ENCODE peak calls at places on chromosome 6, in nine cellular contexts. One of them, this sample, is unnamed.

GRCh38 chr6:135938588-135939215 is 87.2 kb downstream of the PDE7B start:
- DNase-seq in endothelial cell of umbilical vein: peak
- DNase-seq in posterior cingulate gyrus: no peak
- DNase-seq in T follicular helper cell: no peak
- DNase-seq in T-cell: no peak
- DNase-seq in mesenteric fat pad: no peak
- DNase-seq in NCI-H2029: no peak
- DNase-seq in NCI-H345: no peak
- DNase-seq in AG20443: peak
- DNase-seq in this sample: peak

GRCh38 chr6:20217900-20218299 is 5.6 kb upstream of the MBOAT1 start:
- DNase-seq in endothelial cell of umbilical vein: no peak
- DNase-seq in posterior cingulate gyrus: no peak
- DNase-seq in T follicular helper cell: no peak
- DNase-seq in T-cell: no peak
- DNase-seq in mesenteric fat pad: no peak
- DNase-seq in NCI-H2029: no peak
- DNase-seq in NCI-H345: no peak
- DNase-seq in AG20443: no peak
- DNase-seq in this sample: no peak

GRCh38 chr6:74137910-74138309 is 441.9 kb downstream of the CD109 start:
- DNase-seq in endothelial cell of umbilical vein: peak
- DNase-seq in posterior cingulate gyrus: no peak
- DNase-seq in T follicular helper cell: no peak
- DNase-seq in T-cell: no peak
- DNase-seq in mesenteric fat pad: no peak
- DNase-seq in NCI-H2029: no peak
- DNase-seq in NCI-H345: no peak
- DNase-seq in AG20443: peak
- DNase-seq in this sample: peak

GRCh38 chr6:71262914-71263313 is 25.7 kb upstream of the OGFRL1 start:
- DNase-seq in endothelial cell of umbilical vein: no peak
- DNase-seq in posterior cingulate gyrus: no peak
- DNase-seq in T follicular helper cell: no peak
- DNase-seq in T-cell: no peak
- DNase-seq in mesenteric fat pad: no peak
- DNase-seq in NCI-H2029: no peak
- DNase-seq in NCI-H345: no peak
- DNase-seq in AG20443: peak
- DNase-seq in this sample: no peak

GRCh38 chr6:124119591-124119990 is 315.9 kb downstream of the NKAIN2 start:
- DNase-seq in endothelial cell of umbilical vein: no peak
- DNase-seq in posterior cingulate gyrus: no peak
- DNase-seq in T follicular helper cell: no peak
- DNase-seq in T-cell: no peak
- DNase-seq in mesenteric fat pad: no peak
- DNase-seq in NCI-H2029: peak
- DNase-seq in NCI-H345: peak
- DNase-seq in AG20443: no peak
- DNase-seq in this sample: no peak

GRCh38 chr6:142510217-142510616 is 208.4 kb downstream of the ADGRG6 start:
- DNase-seq in endothelial cell of umbilical vein: no peak
- DNase-seq in posterior cingulate gyrus: no peak
- DNase-seq in T follicular helper cell: no peak
- DNase-seq in T-cell: no peak
- DNase-seq in mesenteric fat pad: no peak
- DNase-seq in NCI-H2029: no peak
- DNase-seq in NCI-H345: no peak
- DNase-seq in AG20443: no peak
- DNase-seq in this sample: no peak

GRCh38 chr6:112799889-112800288 is 452.8 kb downstream of the RFPL4B start:
- DNase-seq in endothelial cell of umbilical vein: no peak
- DNase-seq in posterior cingulate gyrus: no peak
- DNase-seq in T follicular helper cell: no peak
- DNase-seq in T-cell: no peak
- DNase-seq in mesenteric fat pad: no peak
- DNase-seq in NCI-H2029: no peak
- DNase-seq in NCI-H345: no peak
- DNase-seq in AG20443: no peak
- DNase-seq in this sample: no peak

GRCh38 chr6:108243836-108244235 is 17.0 kb downstream of the SNX3 start:
- DNase-seq in endothelial cell of umbilical vein: peak
- DNase-seq in posterior cingulate gyrus: no peak
- DNase-seq in T follicular helper cell: no peak
- DNase-seq in T-cell: no peak
- DNase-seq in mesenteric fat pad: no peak
- DNase-seq in NCI-H2029: no peak
- DNase-seq in NCI-H345: no peak
- DNase-seq in AG20443: no peak
- DNase-seq in this sample: no peak

GRCh38 chr6:36924778-36925396 is 29.7 kb upstream of the PI16 start:
- DNase-seq in endothelial cell of umbilical vein: no peak
- DNase-seq in posterior cingulate gyrus: no peak
- DNase-seq in T follicular helper cell: no peak
- DNase-seq in T-cell: no peak
- DNase-seq in mesenteric fat pad: no peak
- DNase-seq in NCI-H2029: no peak
- DNase-seq in NCI-H345: no peak
- DNase-seq in AG20443: no peak
- DNase-seq in this sample: no peak

GRCh38 chr6:43747734-43748133 is 22.3 kb upstream of the VEGFA start:
- DNase-seq in endothelial cell of umbilical vein: no peak
- DNase-seq in posterior cingulate gyrus: no peak
- DNase-seq in T follicular helper cell: no peak
- DNase-seq in T-cell: no peak
- DNase-seq in mesenteric fat pad: no peak
- DNase-seq in NCI-H2029: no peak
- DNase-seq in NCI-H345: no peak
- DNase-seq in AG20443: no peak
- DNase-seq in this sample: no peak

GRCh38 chr6:16136536-16137450 is 7.9 kb downstream of the MYLIP start:
- DNase-seq in endothelial cell of umbilical vein: peak
- DNase-seq in posterior cingulate gyrus: no peak
- DNase-seq in T follicular helper cell: no peak
- DNase-seq in T-cell: no peak
- DNase-seq in mesenteric fat pad: no peak
- DNase-seq in NCI-H2029: peak
- DNase-seq in NCI-H345: no peak
- DNase-seq in AG20443: peak
- DNase-seq in this sample: no peak

GRCh38 chr6:73050706-73051105 is 174.6 kb downstream of the KHDC1L start:
- DNase-seq in endothelial cell of umbilical vein: no peak
- DNase-seq in posterior cingulate gyrus: no peak
- DNase-seq in T follicular helper cell: no peak
- DNase-seq in T-cell: no peak
- DNase-seq in mesenteric fat pad: no peak
- DNase-seq in NCI-H2029: no peak
- DNase-seq in NCI-H345: no peak
- DNase-seq in AG20443: no peak
- DNase-seq in this sample: no peak

GRCh38 chr6:130147151-130147550 is 75.6 kb downstream of the SAMD3 start:
- DNase-seq in endothelial cell of umbilical vein: no peak
- DNase-seq in posterior cingulate gyrus: no peak
- DNase-seq in T follicular helper cell: no peak
- DNase-seq in T-cell: no peak
- DNase-seq in mesenteric fat pad: no peak
- DNase-seq in NCI-H2029: no peak
- DNase-seq in NCI-H345: no peak
- DNase-seq in AG20443: no peak
- DNase-seq in this sample: no peak

GRCh38 chr6:137744877-137745276 is 122.2 kb upstream of the TNFAIP3 start:
- DNase-seq in endothelial cell of umbilical vein: no peak
- DNase-seq in posterior cingulate gyrus: no peak
- DNase-seq in T follicular helper cell: no peak
- DNase-seq in T-cell: no peak
- DNase-seq in mesenteric fat pad: no peak
- DNase-seq in NCI-H2029: no peak
- DNase-seq in NCI-H345: no peak
- DNase-seq in AG20443: no peak
- DNase-seq in this sample: no peak

GRCh38 chr6:25939593-25939992 is 9.1 kb upstream of the SLC17A2 start:
- DNase-seq in endothelial cell of umbilical vein: no peak
- DNase-seq in posterior cingulate gyrus: no peak
- DNase-seq in T follicular helper cell: no peak
- DNase-seq in T-cell: no peak
- DNase-seq in mesenteric fat pad: no peak
- DNase-seq in NCI-H2029: no peak
- DNase-seq in NCI-H345: no peak
- DNase-seq in AG20443: no peak
- DNase-seq in this sample: no peak

GRCh38 chr6:125824946-125825786 is 34.4 kb downstream of the NCOA7 start:
- DNase-seq in endothelial cell of umbilical vein: no peak
- DNase-seq in posterior cingulate gyrus: no peak
- DNase-seq in T follicular helper cell: no peak
- DNase-seq in T-cell: no peak
- DNase-seq in mesenteric fat pad: no peak
- DNase-seq in NCI-H2029: no peak
- DNase-seq in NCI-H345: no peak
- DNase-seq in AG20443: peak
- DNase-seq in this sample: no peak

GRCh38 chr6:13712485-13712990 is 903 bp upstream of the RANBP9 start:
- DNase-seq in endothelial cell of umbilical vein: peak
- DNase-seq in posterior cingulate gyrus: no peak
- DNase-seq in T follicular helper cell: no peak
- DNase-seq in T-cell: no peak
- DNase-seq in mesenteric fat pad: no peak
- DNase-seq in NCI-H2029: no peak
- DNase-seq in NCI-H345: no peak
- DNase-seq in AG20443: peak
- DNase-seq in this sample: no peak

GRCh38 chr6:21355638-21356037 is 237.9 kb upstream of the SOX4 start:
- DNase-seq in endothelial cell of umbilical vein: no peak
- DNase-seq in posterior cingulate gyrus: no peak
- DNase-seq in T follicular helper cell: no peak
- DNase-seq in T-cell: no peak
- DNase-seq in mesenteric fat pad: no peak
- DNase-seq in NCI-H2029: no peak
- DNase-seq in NCI-H345: no peak
- DNase-seq in AG20443: no peak
- DNase-seq in this sample: no peak

GRCh38 chr6:27228963-27229477 is 18.5 kb upstream of the PRSS16 start:
- DNase-seq in endothelial cell of umbilical vein: no peak
- DNase-seq in posterior cingulate gyrus: no peak
- DNase-seq in T follicular helper cell: no peak
- DNase-seq in T-cell: no peak
- DNase-seq in mesenteric fat pad: no peak
- DNase-seq in NCI-H2029: no peak
- DNase-seq in NCI-H345: no peak
- DNase-seq in AG20443: no peak
- DNase-seq in this sample: no peak

GRCh38 chr6:9527679-9528286 is 887.1 kb downstream of the TFAP2A start:
- DNase-seq in endothelial cell of umbilical vein: no peak
- DNase-seq in posterior cingulate gyrus: no peak
- DNase-seq in T follicular helper cell: no peak
- DNase-seq in T-cell: no peak
- DNase-seq in mesenteric fat pad: no peak
- DNase-seq in NCI-H2029: no peak
- DNase-seq in NCI-H345: peak
- DNase-seq in AG20443: no peak
- DNase-seq in this sample: no peak